ENCODE peak calls at places on chromosomes 16 and 17, in seven cellular contexts. R, G, A, U, M, C and O are unnamed samples.

GRCh38 chr16:88010343-88010970 is 59.2 kb downstream of the BANP start:
- DNase-seq in C (no peak), G (no peak), M (no peak), R (no peak), A (no peak), U (no peak), O (no peak)

GRCh38 chr16:22671301-22672076 is 142.5 kb upstream of the HS3ST2 start:
- DNase-seq in U (no peak), R (peak; percentile 48), M (no peak), C (no peak), A (peak; percentile 25), G (no peak), O (no peak)

GRCh38 chr16:84703671-84704070 is 3.9 kb downstream of the USP10 start:
- DNase-seq in U (no peak), R (no peak), G (no peak), A (no peak), M (no peak), C (no peak), O (peak; percentile 52)

GRCh38 chr17:3551189-3551588 is 6.4 kb downstream of the TRPV3 start:
- DNase-seq in M (no peak), C (no peak), G (no peak), U (no peak), R (no peak), A (no peak), O (no peak)

GRCh38 chr17:50051606-50052005 is 4.3 kb upstream of the ITGA3 start:
- DNase-seq in U (no peak), R (peak; percentile 54), M (no peak), C (no peak), G (no peak), A (no peak), O (no peak)

GRCh38 chr16:1773703-1774455 is 945 bp upstream of the MRPS34 start:
- DNase-seq in A (peak; percentile 60), C (no peak), U (peak; percentile 24), R (peak; percentile 43), M (no peak), G (no peak), O (peak; percentile 52)

GRCh38 chr16:745739-746138 is 4.9 kb upstream of the CIAO3 start:
- DNase-seq in M (no peak), C (no peak), A (no peak), R (no peak), G (no peak), U (no peak), O (no peak)

GRCh38 chr16:89934611-89935553 is 11.7 kb downstream of the TUBB3 start:
- DNase-seq in R (no peak), U (no peak), M (no peak), G (no peak), C (no peak), A (no peak), O (no peak)

GRCh38 chr17:64457156-64457555 is 8.2 kb downstream of the MILR1 start:
- DNase-seq in G (no peak), C (no peak), M (no peak), R (peak; percentile 53), U (no peak), A (peak; percentile 91), O (peak; percentile 60)

GRCh38 chr17:68835061-68835460 is 120.1 kb downstream of the ABCA8 start:
- DNase-seq in M (no peak), U (no peak), R (peak; percentile 16), C (no peak), A (peak; percentile 50), G (no peak), O (peak; percentile 76)

GRCh38 chr16:79767597-79768280 is 167.2 kb upstream of the MAF start:
- DNase-seq in R (peak; percentile 27), G (no peak), A (peak; percentile 24), U (no peak), M (no peak), C (no peak), O (peak; percentile 57)

GRCh38 chr17:48571826-48572417 is 6.2 kb downstream of the HOXB4 start:
- DNase-seq in U (no peak), A (no peak), C (no peak), M (no peak), R (no peak), G (no peak), O (no peak)